ENCODE peak calls at places on chromosomes 13 and 19, in nine cellular contexts. R, H, O, P, T, G, A, N and I are unnamed samples.

GRCh38 chr13:103839460-103839859 is 773.2 kb upstream of the SLC10A2 start:
- DNase-seq in H (no peak), G (no peak), N (no peak), T (no peak), R (no peak), O (no peak), A (no peak), P (no peak), I (no peak)

GRCh38 chr19:1057185-1057857 is 9.6 kb upstream of the ARHGAP45 start:
- DNase-seq in H (no peak), G (no peak), A (no peak), T (peak; percentile 61), P (no peak), N (no peak), R (no peak), O (no peak), I (no peak)

GRCh38 chr13:110390572-110390971 is 83.5 kb downstream of the COL4A2 start:
- DNase-seq in R (no peak), G (no peak), P (no peak), N (no peak), O (no peak), T (no peak), A (no peak), H (peak; percentile 43), I (no peak)

GRCh38 chr19:5023128-5023571 is 54.2 kb downstream of the KDM4B start:
- DNase-seq in A (no peak), T (no peak), P (peak; percentile 93), G (peak; percentile 78), N (no peak), O (no peak), H (no peak), R (no peak), I (peak; percentile 67)

GRCh38 chr13:110262944-110263343 is 44.0 kb downstream of the COL4A1 start:
- DNase-seq in P (no peak), N (peak; percentile 41), A (no peak), O (no peak), T (peak; percentile 1), R (no peak), G (no peak), H (no peak), I (no peak)

GRCh38 chr13:82797876-82798275 is 1084.4 kb downstream of the SLITRK1 start:
- DNase-seq in N (no peak), A (no peak), G (no peak), O (no peak), P (no peak), R (no peak), T (no peak), H (no peak), I (no peak)

GRCh38 chr19:46656541-46656940 is 4.4 kb downstream of the DACT3 start:
- DNase-seq in N (no peak), O (no peak), T (no peak), G (no peak), H (no peak), R (no peak), P (no peak), A (no peak), I (no peak)

GRCh38 chr19:12774588-12775555 is at the start of gene HOOK2:
- DNase-seq in P (no peak), T (peak; percentile 99), N (peak; percentile 78), H (no peak), G (peak; percentile 94), O (no peak), A (peak; percentile 95), R (no peak), I (no peak)

GRCh38 chr19:11050323-11051114 is 38.7 kb upstream of the LDLR start:
- DNase-seq in A (no peak), H (no peak), P (no peak), G (no peak), T (no peak), N (no peak), O (no peak), R (no peak), I (no peak)

GRCh38 chr13:105982219-105982618 is 553.2 kb downstream of the EFNB2 start:
- DNase-seq in H (no peak), A (no peak), N (no peak), P (no peak), R (no peak), T (no peak), G (no peak), O (no peak), I (no peak)

GRCh38 chr13:80341098-80341701 is at the start of gene SPRY2:
- DNase-seq in O (peak; percentile 85), H (peak; percentile 95), T (peak; percentile 94), P (peak; percentile 72), N (peak; percentile 97), R (peak; percentile 88), A (peak; percentile 68), G (peak; percentile 96), I (peak; percentile 96)

GRCh38 chr13:27977476-27978300 is 8.6 kb upstream of the CDX2 start:
- DNase-seq in R (no peak), N (no peak), P (no peak), H (no peak), A (no peak), T (peak; percentile 47), G (no peak), O (no peak), I (no peak)

GRCh38 chr13:98393873-98394272 is 183.0 kb downstream of the STK24 start:
- DNase-seq in R (no peak), H (no peak), P (peak; percentile 19), T (no peak), A (no peak), O (no peak), N (no peak), G (no peak), I (peak; percentile 53)

GRCh38 chr19:4375164-4375619 is 25.2 kb downstream of the SH3GL1 start:
- DNase-seq in T (peak; percentile 86), H (peak; percentile 56), N (no peak), R (no peak), A (no peak), G (no peak), P (no peak), O (no peak), I (peak; percentile 71)

GRCh38 chr13:45396548-45397095 is 21.6 kb downstream of the SLC25A30 start:
- DNase-seq in H (no peak), P (no peak), T (no peak), R (no peak), A (no peak), O (no peak), G (no peak), N (peak; percentile 48), I (no peak)

GRCh38 chr19:38009650-38010229 is 102.7 kb downstream of the SIPA1L3 start:
- DNase-seq in T (no peak), A (no peak), H (no peak), G (no peak), R (no peak), N (no peak), O (no peak), P (no peak), I (no peak)

DNA sequence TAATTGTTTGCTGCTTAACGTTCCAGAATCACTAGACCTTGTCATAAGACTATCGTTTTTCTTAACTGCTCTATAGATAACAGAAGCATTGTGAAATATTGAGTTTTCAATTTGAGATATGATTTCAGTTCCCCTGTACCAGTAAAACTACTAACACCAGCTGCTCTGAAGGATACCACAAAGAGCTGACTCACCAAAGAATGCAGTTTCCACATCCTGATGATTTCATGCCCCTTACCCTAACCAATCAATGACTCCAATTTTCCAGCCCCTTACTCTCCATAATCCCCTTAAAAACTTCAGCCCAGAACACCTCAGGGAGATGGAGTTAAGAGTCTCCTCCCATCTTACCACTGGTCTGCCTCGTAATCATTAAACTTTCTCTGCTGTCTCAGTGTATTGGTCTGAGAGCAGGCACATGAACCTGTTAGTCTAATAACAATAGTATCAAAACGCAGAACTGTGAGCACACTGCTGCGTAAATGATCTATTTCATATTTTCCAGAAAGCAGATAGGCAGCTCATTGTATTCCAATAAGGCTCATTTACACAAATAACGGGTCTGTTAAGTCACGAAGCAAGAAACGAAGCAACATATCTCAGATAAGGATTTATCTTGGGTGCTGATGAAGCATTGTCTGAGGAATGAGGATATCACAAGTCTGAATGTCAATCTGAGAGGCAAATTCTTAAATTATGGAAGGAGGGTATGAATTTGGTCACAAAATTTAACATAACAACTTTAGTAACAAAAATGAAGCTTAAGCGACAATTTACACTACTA is 14.1 kb upstream of the CCNA1 start:
- DNase-seq in P (no peak), O (no peak), R (no peak), N (no peak), H (no peak), T (peak; percentile 14), G (no peak), A (no peak), I (no peak)
- H3K27ac ChIP-seq in P (no peak overlapping the region), O (no peak overlapping the region), R (no peak overlapping the region), N (no peak overlapping the region), H (no peak overlapping the region), T (no peak overlapping the region), G (no peak overlapping the region), A (no peak overlapping the region), I (no peak overlapping the region)

GRCh38 chr19:18606281-18607221 is at the start of gene CRLF1:
- DNase-seq in T (no peak), P (no peak), R (no peak), N (no peak), O (no peak), H (no peak), G (no peak), A (no peak), I (no peak)
- H3K27ac ChIP-seq in T (no peak within 1 kb of the TSS), P (no peak within 1 kb of the TSS), R (no peak within 1 kb of the TSS), N (no peak within 1 kb of the TSS), O (no peak within 1 kb of the TSS), H (no peak within 1 kb of the TSS), G (no peak within 1 kb of the TSS), A (peak within 1 kb of the TSS; percentile 52), I (no peak within 1 kb of the TSS)

GRCh38 chr19:49840736-49841249 is 10.2 kb upstream of the PTOV1 start:
- DNase-seq in R (no peak), O (no peak), P (no peak), T (no peak), A (no peak), G (no peak), H (no peak), N (no peak), I (no peak)

GRCh38 chr19:49840321-49840720 is 10.6 kb upstream of the PTOV1 start:
- DNase-seq in A (no peak), T (no peak), O (no peak), R (no peak), G (no peak), H (no peak), P (no peak), N (no peak), I (no peak)

GRCh38 chr19:49845433-49845832 is 5.5 kb upstream of the PTOV1 start:
- DNase-seq in R (no peak), N (no peak), P (no peak), H (no peak), G (no peak), T (no peak), A (no peak), O (no peak), I (no peak)

GRCh38 chr19:49844138-49844740 is 6.7 kb upstream of the PTOV1 start:
- DNase-seq in R (no peak), T (no peak), G (no peak), A (no peak), N (no peak), O (no peak), P (no peak), H (no peak), I (peak; percentile 75)

GRCh38 chr19:49843265-49843664 is 7.7 kb upstream of the PTOV1 start:
- DNase-seq in R (no peak), A (no peak), G (no peak), T (no peak), N (no peak), H (no peak), O (no peak), P (no peak), I (no peak)
- H3K27ac ChIP-seq in R (no peak overlapping the region), A (no peak overlapping the region), G (no peak overlapping the region), T (no peak overlapping the region), N (no peak overlapping the region), H (no peak overlapping the region), O (no peak overlapping the region), P (no peak overlapping the region), I (peak overlapping the region; percentile 72)

GRCh38 chr19:8363803-8364771 is at the start of gene ANGPTL4:
- DNase-seq in R (no peak), P (no peak), T (peak; percentile 79), G (peak; percentile 75), O (no peak), A (peak; percentile 63), H (peak; percentile 87), N (peak; percentile 86), I (peak; percentile 89)
- H3K27ac ChIP-seq in R (no peak within 1 kb of the TSS), P (peak within 1 kb of the TSS; percentile 62), T (peak within 1 kb of the TSS; percentile 67), G (peak within 1 kb of the TSS; percentile 80), O (no peak within 1 kb of the TSS), A (peak within 1 kb of the TSS; percentile 90), H (peak within 1 kb of the TSS; percentile 62), N (peak within 1 kb of the TSS; percentile 92), I (peak within 1 kb of the TSS; percentile 93)